ENCODE peak calls at places on chromosomes 2 and 18, in eight cellular contexts. One of them, this sample, is unnamed.

GRCh38 chr2:147442766-147443165 is 402.1 kb upstream of the ACVR2A start:
- DNase-seq in cerebellar nuclear complex: no peak
- DNase-seq in stimulated activated naive CD4-positive, alpha-beta T cell: no peak
- DNase-seq in C1 segment of cervical spinal cord: no peak
- DNase-seq in stimulated activated CD8-positive, alpha-beta memory T cell treated with anti-CD3 and anti-CD28 coated beads, Interleukin-4, amount 100 ng/mL, for 48 hours: no peak
- DNase-seq in nephron progenitor cell: no peak
- DNase-seq in RWPE1: no peak
- DNase-seq in activated CD4-positive, alpha-beta memory T cell treated with anti-CD3 and anti-CD28 coated beads for 36 hours: no peak
- DNase-seq in this sample: no peak

GRCh38 chr2:23293063-23293462 is 91.9 kb upstream of the KLHL29 start:
- DNase-seq in C1 segment of cervical spinal cord: no peak
- DNase-seq in stimulated activated naive CD4-positive, alpha-beta T cell: no peak
- DNase-seq in nephron progenitor cell: no peak
- DNase-seq in activated CD4-positive, alpha-beta memory T cell treated with anti-CD3 and anti-CD28 coated beads for 36 hours: no peak
- DNase-seq in cerebellar nuclear complex: no peak
- DNase-seq in stimulated activated CD8-positive, alpha-beta memory T cell treated with anti-CD3 and anti-CD28 coated beads, Interleukin-4, amount 100 ng/mL, for 48 hours: no peak
- DNase-seq in RWPE1: no peak
- DNase-seq in this sample: no peak

GRCh38 chr2:215951558-215951957 is 61.8 kb downstream of the MREG start:
- DNase-seq in C1 segment of cervical spinal cord: no peak
- DNase-seq in stimulated activated CD8-positive, alpha-beta memory T cell treated with anti-CD3 and anti-CD28 coated beads, Interleukin-4, amount 100 ng/mL, for 48 hours: no peak
- DNase-seq in cerebellar nuclear complex: no peak
- DNase-seq in activated CD4-positive, alpha-beta memory T cell treated with anti-CD3 and anti-CD28 coated beads for 36 hours: no peak
- DNase-seq in RWPE1: no peak
- DNase-seq in nephron progenitor cell: no peak
- DNase-seq in stimulated activated naive CD4-positive, alpha-beta T cell: no peak
- DNase-seq in this sample: no peak

GRCh38 chr2:45872211-45872610 is 220.7 kb downstream of the PRKCE start:
- DNase-seq in C1 segment of cervical spinal cord: no peak
- DNase-seq in stimulated activated naive CD4-positive, alpha-beta T cell: no peak
- DNase-seq in cerebellar nuclear complex: no peak
- DNase-seq in RWPE1: no peak
- DNase-seq in activated CD4-positive, alpha-beta memory T cell treated with anti-CD3 and anti-CD28 coated beads for 36 hours: no peak
- DNase-seq in stimulated activated CD8-positive, alpha-beta memory T cell treated with anti-CD3 and anti-CD28 coated beads, Interleukin-4, amount 100 ng/mL, for 48 hours: no peak
- DNase-seq in nephron progenitor cell: no peak
- DNase-seq in this sample: no peak

GRCh38 chr18:28995319-28995718 is 818.4 kb upstream of the CDH2 start:
- DNase-seq in nephron progenitor cell: no peak
- DNase-seq in C1 segment of cervical spinal cord: no peak
- DNase-seq in cerebellar nuclear complex: no peak
- DNase-seq in RWPE1: no peak
- DNase-seq in stimulated activated CD8-positive, alpha-beta memory T cell treated with anti-CD3 and anti-CD28 coated beads, Interleukin-4, amount 100 ng/mL, for 48 hours: no peak
- DNase-seq in stimulated activated naive CD4-positive, alpha-beta T cell: no peak
- DNase-seq in activated CD4-positive, alpha-beta memory T cell treated with anti-CD3 and anti-CD28 coated beads for 36 hours: no peak
- DNase-seq in this sample: no peak

GRCh38 chr2:168614291-168615018 is 158.4 kb downstream of the CERS6 start:
- DNase-seq in nephron progenitor cell: no peak
- DNase-seq in RWPE1: peak; percentile 59
- DNase-seq in activated CD4-positive, alpha-beta memory T cell treated with anti-CD3 and anti-CD28 coated beads for 36 hours: peak; percentile 11
- DNase-seq in cerebellar nuclear complex: no peak
- DNase-seq in stimulated activated CD8-positive, alpha-beta memory T cell treated with anti-CD3 and anti-CD28 coated beads, Interleukin-4, amount 100 ng/mL, for 48 hours: no peak
- DNase-seq in C1 segment of cervical spinal cord: no peak
- DNase-seq in stimulated activated naive CD4-positive, alpha-beta T cell: no peak
- DNase-seq in this sample: no peak

GRCh38 chr18:7117390-7118355 is at the start of gene LAMA1:
- DNase-seq in nephron progenitor cell: peak; percentile 89
- DNase-seq in stimulated activated naive CD4-positive, alpha-beta T cell: no peak
- DNase-seq in RWPE1: no peak
- DNase-seq in stimulated activated CD8-positive, alpha-beta memory T cell treated with anti-CD3 and anti-CD28 coated beads, Interleukin-4, amount 100 ng/mL, for 48 hours: no peak
- DNase-seq in C1 segment of cervical spinal cord: no peak
- DNase-seq in cerebellar nuclear complex: no peak
- DNase-seq in activated CD4-positive, alpha-beta memory T cell treated with anti-CD3 and anti-CD28 coated beads for 36 hours: no peak
- DNase-seq in this sample: no peak

GRCh38 chr2:98037666-98038339 is 42.1 kb upstream of the TMEM131 start:
- DNase-seq in C1 segment of cervical spinal cord: no peak
- DNase-seq in RWPE1: no peak
- DNase-seq in cerebellar nuclear complex: no peak
- DNase-seq in stimulated activated naive CD4-positive, alpha-beta T cell: no peak
- DNase-seq in activated CD4-positive, alpha-beta memory T cell treated with anti-CD3 and anti-CD28 coated beads for 36 hours: no peak
- DNase-seq in stimulated activated CD8-positive, alpha-beta memory T cell treated with anti-CD3 and anti-CD28 coated beads, Interleukin-4, amount 100 ng/mL, for 48 hours: no peak
- DNase-seq in nephron progenitor cell: no peak
- DNase-seq in this sample: no peak

GRCh38 chr2:217218269-217219140 is 358.6 kb upstream of the TNP1 start:
- DNase-seq in RWPE1: no peak
- DNase-seq in C1 segment of cervical spinal cord: no peak
- DNase-seq in nephron progenitor cell: no peak
- DNase-seq in activated CD4-positive, alpha-beta memory T cell treated with anti-CD3 and anti-CD28 coated beads for 36 hours: no peak
- DNase-seq in stimulated activated CD8-positive, alpha-beta memory T cell treated with anti-CD3 and anti-CD28 coated beads, Interleukin-4, amount 100 ng/mL, for 48 hours: peak; percentile 24
- DNase-seq in stimulated activated naive CD4-positive, alpha-beta T cell: no peak
- DNase-seq in cerebellar nuclear complex: no peak
- DNase-seq in this sample: no peak

This sample was measured in BJ.